ENCODE peak calls at places on chromosome 13, in six cellular contexts. One of them, this sample, is unnamed.

GRCh38 chr13:110301083-110301482 is 5.9 kb downstream of the COL4A1 start:
- DNase-seq in RWPE1: no peak
- DNase-seq in NCI-H1105: no peak
- DNase-seq in stimulated activated CD4-positive, alpha-beta T cell treated with anti-CD3 and anti-CD28 coated beads, Interleukin-2, amount 100 ng/mL, for 24 hours: no peak
- DNase-seq in MCF 10A: no peak
- DNase-seq in cardiac fibroblast: no peak
- DNase-seq in this sample: no peak

GRCh38 chr13:113034451-113035208 is 65.6 kb downstream of the MCF2L start:
- DNase-seq in RWPE1: peak; percentile 65
- DNase-seq in NCI-H1105: peak; percentile 13
- DNase-seq in stimulated activated CD4-positive, alpha-beta T cell treated with anti-CD3 and anti-CD28 coated beads, Interleukin-2, amount 100 ng/mL, for 24 hours: no peak
- DNase-seq in MCF 10A: peak; percentile 71
- DNase-seq in cardiac fibroblast: peak; percentile 74
- DNase-seq in this sample: peak; percentile 23

GRCh38 chr13:50365300-50365682 is 350.0 kb downstream of the KCNRG start:
- DNase-seq in RWPE1: no peak
- DNase-seq in NCI-H1105: no peak
- DNase-seq in stimulated activated CD4-positive, alpha-beta T cell treated with anti-CD3 and anti-CD28 coated beads, Interleukin-2, amount 100 ng/mL, for 24 hours: peak; percentile 30
- DNase-seq in MCF 10A: no peak
- DNase-seq in cardiac fibroblast: peak; percentile 22
- DNase-seq in this sample: peak; percentile 63

GRCh38 chr13:20968745-20969144 is 66.2 kb upstream of the XPO4 start:
- DNase-seq in RWPE1: no peak
- DNase-seq in NCI-H1105: no peak
- DNase-seq in stimulated activated CD4-positive, alpha-beta T cell treated with anti-CD3 and anti-CD28 coated beads, Interleukin-2, amount 100 ng/mL, for 24 hours: no peak
- DNase-seq in MCF 10A: no peak
- DNase-seq in cardiac fibroblast: no peak
- DNase-seq in this sample: peak; percentile 16

GRCh38 chr13:41004875-41005693 is 14.0 kb downstream of the ELF1 start:
- DNase-seq in RWPE1: no peak
- DNase-seq in NCI-H1105: no peak
- DNase-seq in stimulated activated CD4-positive, alpha-beta T cell treated with anti-CD3 and anti-CD28 coated beads, Interleukin-2, amount 100 ng/mL, for 24 hours: no peak
- DNase-seq in MCF 10A: no peak
- DNase-seq in cardiac fibroblast: no peak
- DNase-seq in this sample: no peak

GRCh38 chr13:48504606-48505369 is 28.1 kb downstream of the RCBTB2 start:
- DNase-seq in RWPE1: no peak
- DNase-seq in NCI-H1105: no peak
- DNase-seq in stimulated activated CD4-positive, alpha-beta T cell treated with anti-CD3 and anti-CD28 coated beads, Interleukin-2, amount 100 ng/mL, for 24 hours: no peak
- DNase-seq in MCF 10A: no peak
- DNase-seq in cardiac fibroblast: no peak
- DNase-seq in this sample: no peak

GRCh38 chr13:76882431-76882830 is 3.8 kb downstream of the KCTD12 start:
- DNase-seq in RWPE1: no peak
- DNase-seq in NCI-H1105: no peak
- DNase-seq in stimulated activated CD4-positive, alpha-beta T cell treated with anti-CD3 and anti-CD28 coated beads, Interleukin-2, amount 100 ng/mL, for 24 hours: no peak
- DNase-seq in MCF 10A: peak; percentile 42
- DNase-seq in cardiac fibroblast: peak; percentile 77
- DNase-seq in this sample: peak; percentile 80

GRCh38 chr13:50713849-50714248 is 129.6 kb downstream of the DLEU7 start:
- DNase-seq in RWPE1: no peak
- DNase-seq in NCI-H1105: no peak
- DNase-seq in stimulated activated CD4-positive, alpha-beta T cell treated with anti-CD3 and anti-CD28 coated beads, Interleukin-2, amount 100 ng/mL, for 24 hours: no peak
- DNase-seq in MCF 10A: peak; percentile 45
- DNase-seq in cardiac fibroblast: peak; percentile 89
- DNase-seq in this sample: peak; percentile 97

GRCh38 chr13:22517544-22517943 is 663.2 kb upstream of the SGCG start:
- DNase-seq in RWPE1: no peak
- DNase-seq in NCI-H1105: peak; percentile 51
- DNase-seq in stimulated activated CD4-positive, alpha-beta T cell treated with anti-CD3 and anti-CD28 coated beads, Interleukin-2, amount 100 ng/mL, for 24 hours: no peak
- DNase-seq in MCF 10A: no peak
- DNase-seq in cardiac fibroblast: no peak
- DNase-seq in this sample: no peak

GRCh38 chr13:95714142-95714832 is 37.3 kb downstream of the DNAJC3 start:
- DNase-seq in RWPE1: peak; percentile 67
- DNase-seq in NCI-H1105: no peak
- DNase-seq in stimulated activated CD4-positive, alpha-beta T cell treated with anti-CD3 and anti-CD28 coated beads, Interleukin-2, amount 100 ng/mL, for 24 hours: no peak
- DNase-seq in MCF 10A: peak; percentile 95
- DNase-seq in cardiac fibroblast: peak; percentile 94
- DNase-seq in this sample: peak; percentile 96

GRCh38 chr13:51764184-51765141 is 39.5 kb downstream of the DHRS12 start:
- DNase-seq in RWPE1: no peak
- DNase-seq in NCI-H1105: no peak
- DNase-seq in stimulated activated CD4-positive, alpha-beta T cell treated with anti-CD3 and anti-CD28 coated beads, Interleukin-2, amount 100 ng/mL, for 24 hours: peak; percentile 74
- DNase-seq in MCF 10A: no peak
- DNase-seq in cardiac fibroblast: peak; percentile 71
- DNase-seq in this sample: peak; percentile 53

GRCh38 chr13:44951184-44951583 is 38.1 kb downstream of the NUFIP1 start:
- DNase-seq in RWPE1: no peak
- DNase-seq in NCI-H1105: no peak
- DNase-seq in stimulated activated CD4-positive, alpha-beta T cell treated with anti-CD3 and anti-CD28 coated beads, Interleukin-2, amount 100 ng/mL, for 24 hours: no peak
- DNase-seq in MCF 10A: no peak
- DNase-seq in cardiac fibroblast: peak; percentile 38
- DNase-seq in this sample: peak; percentile 47

GRCh38 chr13:93535256-93535655 is 308.6 kb downstream of the GPC6 start:
- DNase-seq in RWPE1: no peak
- DNase-seq in NCI-H1105: no peak
- DNase-seq in stimulated activated CD4-positive, alpha-beta T cell treated with anti-CD3 and anti-CD28 coated beads, Interleukin-2, amount 100 ng/mL, for 24 hours: no peak
- DNase-seq in MCF 10A: peak; percentile 8
- DNase-seq in cardiac fibroblast: peak; percentile 25
- DNase-seq in this sample: peak; percentile 71

GRCh38 chr13:102367836-102368235 is 34.0 kb downstream of the FGF14 start:
- DNase-seq in RWPE1: no peak
- DNase-seq in NCI-H1105: no peak
- DNase-seq in stimulated activated CD4-positive, alpha-beta T cell treated with anti-CD3 and anti-CD28 coated beads, Interleukin-2, amount 100 ng/mL, for 24 hours: no peak
- DNase-seq in MCF 10A: no peak
- DNase-seq in cardiac fibroblast: no peak
- DNase-seq in this sample: no peak

GRCh38 chr13:100428966-100429365 is 159.6 kb downstream of the GGACT start:
- DNase-seq in RWPE1: no peak
- DNase-seq in NCI-H1105: no peak
- DNase-seq in stimulated activated CD4-positive, alpha-beta T cell treated with anti-CD3 and anti-CD28 coated beads, Interleukin-2, amount 100 ng/mL, for 24 hours: no peak
- DNase-seq in MCF 10A: no peak
- DNase-seq in cardiac fibroblast: no peak
- DNase-seq in this sample: no peak

GRCh38 chr13:112968380-112968909 is 569 bp upstream of the MCF2L start:
- DNase-seq in RWPE1: no peak
- DNase-seq in NCI-H1105: peak; percentile 91
- DNase-seq in stimulated activated CD4-positive, alpha-beta T cell treated with anti-CD3 and anti-CD28 coated beads, Interleukin-2, amount 100 ng/mL, for 24 hours: peak; percentile 39
- DNase-seq in MCF 10A: no peak
- DNase-seq in cardiac fibroblast: no peak
- DNase-seq in this sample: no peak

GRCh38 chr13:111883571-111884343 is 183.2 kb upstream of the SOX1 start:
- DNase-seq in RWPE1: no peak
- DNase-seq in NCI-H1105: no peak
- DNase-seq in stimulated activated CD4-positive, alpha-beta T cell treated with anti-CD3 and anti-CD28 coated beads, Interleukin-2, amount 100 ng/mL, for 24 hours: no peak
- DNase-seq in MCF 10A: no peak
- DNase-seq in cardiac fibroblast: no peak
- DNase-seq in this sample: no peak